ENCODE peak calls at places on chromosomes 7 and 10, in eight cellular contexts. One of them, this sample, is unnamed.

GRCh38 chr7:42694894-42695553 is 216.8 kb downstream of the C7orf25 start:
- DNase-seq in small intestine: peak; percentile 26
- DNase-seq in NCI-H1694 treated with DMSO at 0.1 percent for 48 hours: no peak
- DNase-seq in activated CD8-positive, alpha-beta T cell treated with anti-CD3 and anti-CD28 coated beads, Interleukin-2, amount 10 ng/mL, durations not matched to agents 7 days and 5 days: no peak
- DNase-seq in mammary epithelial cell: no peak
- DNase-seq in adipocyte: no peak
- DNase-seq in GM19239: no peak
- DNase-seq in T follicular helper cell: no peak
- DNase-seq in this sample: no peak

GRCh38 chr7:67671006-67671405 is 674.4 kb downstream of the TYW1 start:
- DNase-seq in small intestine: no peak
- DNase-seq in NCI-H1694 treated with DMSO at 0.1 percent for 48 hours: no peak
- DNase-seq in activated CD8-positive, alpha-beta T cell treated with anti-CD3 and anti-CD28 coated beads, Interleukin-2, amount 10 ng/mL, durations not matched to agents 7 days and 5 days: no peak
- DNase-seq in mammary epithelial cell: no peak
- DNase-seq in adipocyte: no peak
- DNase-seq in GM19239: no peak
- DNase-seq in T follicular helper cell: no peak
- DNase-seq in this sample: no peak

GRCh38 chr7:93921607-93922446 is at the start of gene GNG11:
- DNase-seq in small intestine: peak; percentile 7
- DNase-seq in NCI-H1694 treated with DMSO at 0.1 percent for 48 hours: no peak
- DNase-seq in activated CD8-positive, alpha-beta T cell treated with anti-CD3 and anti-CD28 coated beads, Interleukin-2, amount 10 ng/mL, durations not matched to agents 7 days and 5 days: peak; percentile 39
- DNase-seq in mammary epithelial cell: peak; percentile 36
- DNase-seq in adipocyte: peak; percentile 88
- DNase-seq in GM19239: peak; percentile 8
- DNase-seq in T follicular helper cell: no peak
- DNase-seq in this sample: peak; percentile 6

GRCh38 chr7:22866965-22867364 is 44.3 kb upstream of the TOMM7 start:
- DNase-seq in small intestine: no peak
- DNase-seq in NCI-H1694 treated with DMSO at 0.1 percent for 48 hours: no peak
- DNase-seq in activated CD8-positive, alpha-beta T cell treated with anti-CD3 and anti-CD28 coated beads, Interleukin-2, amount 10 ng/mL, durations not matched to agents 7 days and 5 days: no peak
- DNase-seq in mammary epithelial cell: no peak
- DNase-seq in adipocyte: peak; percentile 72
- DNase-seq in GM19239: no peak
- DNase-seq in T follicular helper cell: no peak
- DNase-seq in this sample: no peak

GRCh38 chr10:71241114-71241898 is 28.9 kb downstream of the UNC5B start:
- DNase-seq in small intestine: no peak
- DNase-seq in NCI-H1694 treated with DMSO at 0.1 percent for 48 hours: no peak
- DNase-seq in activated CD8-positive, alpha-beta T cell treated with anti-CD3 and anti-CD28 coated beads, Interleukin-2, amount 10 ng/mL, durations not matched to agents 7 days and 5 days: no peak
- DNase-seq in mammary epithelial cell: no peak
- DNase-seq in adipocyte: peak; percentile 71
- DNase-seq in GM19239: no peak
- DNase-seq in T follicular helper cell: no peak
- DNase-seq in this sample: no peak

GRCh38 chr10:104337527-104337984 is 709 bp downstream of the ITPRIP start:
- DNase-seq in small intestine: peak; percentile 27
- DNase-seq in NCI-H1694 treated with DMSO at 0.1 percent for 48 hours: no peak
- DNase-seq in activated CD8-positive, alpha-beta T cell treated with anti-CD3 and anti-CD28 coated beads, Interleukin-2, amount 10 ng/mL, durations not matched to agents 7 days and 5 days: no peak
- DNase-seq in mammary epithelial cell: peak; percentile 45
- DNase-seq in adipocyte: peak; percentile 71
- DNase-seq in GM19239: no peak
- DNase-seq in T follicular helper cell: no peak
- DNase-seq in this sample: no peak

GRCh38 chr7:141785711-141786552 is 4.1 kb upstream of the TAS2R5 start:
- DNase-seq in small intestine: peak; percentile 61
- DNase-seq in NCI-H1694 treated with DMSO at 0.1 percent for 48 hours: peak; percentile 63
- DNase-seq in activated CD8-positive, alpha-beta T cell treated with anti-CD3 and anti-CD28 coated beads, Interleukin-2, amount 10 ng/mL, durations not matched to agents 7 days and 5 days: peak; percentile 45
- DNase-seq in mammary epithelial cell: peak; percentile 39
- DNase-seq in adipocyte: peak; percentile 68
- DNase-seq in GM19239: peak; percentile 43
- DNase-seq in T follicular helper cell: peak; percentile 2
- DNase-seq in this sample: peak; percentile 38

GRCh38 chr7:19079066-19079465 is 38.4 kb downstream of the TWIST1 start:
- DNase-seq in small intestine: no peak
- DNase-seq in NCI-H1694 treated with DMSO at 0.1 percent for 48 hours: no peak
- DNase-seq in activated CD8-positive, alpha-beta T cell treated with anti-CD3 and anti-CD28 coated beads, Interleukin-2, amount 10 ng/mL, durations not matched to agents 7 days and 5 days: no peak
- DNase-seq in mammary epithelial cell: peak; percentile 60
- DNase-seq in adipocyte: peak; percentile 88
- DNase-seq in GM19239: no peak
- DNase-seq in T follicular helper cell: no peak
- DNase-seq in this sample: no peak

GRCh38 chr10:81873932-81874816 is 820 bp upstream of the NRG3 start:
- DNase-seq in small intestine: peak; percentile 5
- DNase-seq in NCI-H1694 treated with DMSO at 0.1 percent for 48 hours: no peak
- DNase-seq in activated CD8-positive, alpha-beta T cell treated with anti-CD3 and anti-CD28 coated beads, Interleukin-2, amount 10 ng/mL, durations not matched to agents 7 days and 5 days: no peak
- DNase-seq in mammary epithelial cell: peak; percentile 12
- DNase-seq in adipocyte: no peak
- DNase-seq in GM19239: no peak
- DNase-seq in T follicular helper cell: no peak
- DNase-seq in this sample: peak; percentile 41

GRCh38 chr7:129376076-129376777 is 58.0 kb upstream of the STRIP2 start:
- DNase-seq in small intestine: peak; percentile 69
- DNase-seq in NCI-H1694 treated with DMSO at 0.1 percent for 48 hours: peak; percentile 5
- DNase-seq in activated CD8-positive, alpha-beta T cell treated with anti-CD3 and anti-CD28 coated beads, Interleukin-2, amount 10 ng/mL, durations not matched to agents 7 days and 5 days: peak; percentile 61
- DNase-seq in mammary epithelial cell: peak; percentile 26
- DNase-seq in adipocyte: peak; percentile 55
- DNase-seq in GM19239: no peak
- DNase-seq in T follicular helper cell: no peak
- DNase-seq in this sample: peak; percentile 13

GRCh38 chr7:82257118-82257695 is 186.4 kb downstream of the CACNA2D1 start:
- DNase-seq in small intestine: no peak
- DNase-seq in NCI-H1694 treated with DMSO at 0.1 percent for 48 hours: peak; percentile 58
- DNase-seq in activated CD8-positive, alpha-beta T cell treated with anti-CD3 and anti-CD28 coated beads, Interleukin-2, amount 10 ng/mL, durations not matched to agents 7 days and 5 days: no peak
- DNase-seq in mammary epithelial cell: no peak
- DNase-seq in adipocyte: no peak
- DNase-seq in GM19239: no peak
- DNase-seq in T follicular helper cell: no peak
- DNase-seq in this sample: peak; percentile 36

GRCh38 chr7:37000514-37000913 is 276.2 kb upstream of the AOAH start:
- DNase-seq in small intestine: no peak
- DNase-seq in NCI-H1694 treated with DMSO at 0.1 percent for 48 hours: peak; percentile 98
- DNase-seq in activated CD8-positive, alpha-beta T cell treated with anti-CD3 and anti-CD28 coated beads, Interleukin-2, amount 10 ng/mL, durations not matched to agents 7 days and 5 days: no peak
- DNase-seq in mammary epithelial cell: no peak
- DNase-seq in adipocyte: no peak
- DNase-seq in GM19239: no peak
- DNase-seq in T follicular helper cell: no peak
- DNase-seq in this sample: peak; percentile 44

GRCh38 chr10:123008379-123009104 is at the start of the genes ACADSB and IKZF5:
- DNase-seq in small intestine: peak; percentile 99
- DNase-seq in NCI-H1694 treated with DMSO at 0.1 percent for 48 hours: peak; percentile 60
- DNase-seq in activated CD8-positive, alpha-beta T cell treated with anti-CD3 and anti-CD28 coated beads, Interleukin-2, amount 10 ng/mL, durations not matched to agents 7 days and 5 days: peak; percentile 98
- DNase-seq in mammary epithelial cell: peak; percentile 96
- DNase-seq in adipocyte: peak; percentile 99
- DNase-seq in GM19239: peak; percentile 98
- DNase-seq in T follicular helper cell: peak; percentile 96
- DNase-seq in this sample: peak; percentile 98

GRCh38 chr10:21920633-21921032 is 82.9 kb downstream of the DNAJC1 start:
- DNase-seq in small intestine: no peak
- DNase-seq in NCI-H1694 treated with DMSO at 0.1 percent for 48 hours: no peak
- DNase-seq in activated CD8-positive, alpha-beta T cell treated with anti-CD3 and anti-CD28 coated beads, Interleukin-2, amount 10 ng/mL, durations not matched to agents 7 days and 5 days: no peak
- DNase-seq in mammary epithelial cell: peak; percentile 68
- DNase-seq in adipocyte: no peak
- DNase-seq in GM19239: no peak
- DNase-seq in T follicular helper cell: no peak
- DNase-seq in this sample: no peak

GRCh38 chr7:42883950-42884349 is 27.9 kb downstream of the C7orf25 start:
- DNase-seq in small intestine: no peak
- DNase-seq in NCI-H1694 treated with DMSO at 0.1 percent for 48 hours: no peak
- DNase-seq in activated CD8-positive, alpha-beta T cell treated with anti-CD3 and anti-CD28 coated beads, Interleukin-2, amount 10 ng/mL, durations not matched to agents 7 days and 5 days: no peak
- DNase-seq in mammary epithelial cell: peak; percentile 72
- DNase-seq in adipocyte: no peak
- DNase-seq in GM19239: no peak
- DNase-seq in T follicular helper cell: no peak
- DNase-seq in this sample: no peak